ENCODE peak calls at places on chromosomes 1 and 21, in nine cellular contexts. R, N, C, E, X, F, H, O and I are unnamed samples.

GRCh38 chr1:227622739-227623475 is 59.6 kb downstream of the ZNF678 start:
- DNase-seq in R (no peak), N (no peak), C (no peak), E (no peak), X (no peak), F (no peak), H (no peak), O (no peak), I (no peak)

GRCh38 chr1:111967067-111967690 is 22.3 kb downstream of the KCND3 start:
- DNase-seq in R (no peak), N (no peak), C (no peak), E (no peak), X (peak; percentile 77), F (no peak), H (no peak), O (no peak), I (no peak)

GRCh38 chr1:25650219-25650576 is 33.6 kb downstream of the MAN1C1 start:
- DNase-seq in R (no peak), N (no peak), C (no peak), E (no peak), X (no peak), F (no peak), H (no peak), O (no peak), I (no peak)

GRCh38 chr21:31457675-31458074 is 113.6 kb upstream of the TIAM1 start:
- DNase-seq in R (no peak), N (no peak), C (no peak), E (no peak), X (no peak), F (no peak), H (no peak), O (no peak), I (no peak)

GRCh38 chr1:41742219-41742618 is 176.5 kb downstream of the HIVEP3 start:
- DNase-seq in R (no peak), N (no peak), C (no peak), E (no peak), X (no peak), F (no peak), H (no peak), O (no peak), I (peak; percentile 51)

GRCh38 chr1:11836955-11837766 is 10.4 kb downstream of the NPPA start:
- DNase-seq in R (no peak), N (no peak), C (no peak), E (no peak), X (no peak), F (no peak), H (no peak), O (no peak), I (no peak)

GRCh38 chr1:215119719-215120118 is 37.2 kb downstream of the KCNK2 start:
- DNase-seq in R (no peak), N (no peak), C (no peak), E (no peak), X (no peak), F (no peak), H (no peak), O (no peak), I (peak; percentile 12)

GRCh38 chr1:27598288-27598687 is 5.7 kb downstream of the AHDC1 start:
- DNase-seq in R (no peak), N (peak; percentile 49), C (no peak), E (no peak), X (no peak), F (no peak), H (no peak), O (no peak), I (peak; percentile 71)

GRCh38 chr1:47914218-47914937 is 82.8 kb downstream of the TRABD2B start:
- DNase-seq in R (no peak), N (no peak), C (no peak), E (no peak), X (no peak), F (no peak), H (no peak), O (no peak), I (no peak)

GRCh38 chr1:84754376-84754672 is 64.1 kb upstream of the SSX2IP start:
- DNase-seq in R (no peak), N (no peak), C (no peak), E (no peak), X (no peak), F (no peak), H (no peak), O (no peak), I (no peak)

GRCh38 chr1:198771562-198772153 is 132.8 kb downstream of the PTPRC start:
- DNase-seq in R (no peak), N (peak; percentile 15), C (peak; percentile 1), E (peak; percentile 64), X (no peak), F (no peak), H (peak; percentile 12), O (peak; percentile 19), I (peak; percentile 59)

GRCh38 chr1:114105401-114105979 is 48.2 kb downstream of the SYT6 start:
- DNase-seq in R (no peak), N (peak; percentile 25), C (no peak), E (peak; percentile 40), X (no peak), F (no peak), H (no peak), O (no peak), I (no peak)

GRCh38 chr1:9716404-9717192 is 65.1 kb downstream of the PIK3CD start:
- DNase-seq in R (no peak), N (no peak), C (no peak), E (no peak), X (no peak), F (no peak), H (no peak), O (no peak), I (no peak)

GRCh38 chr1:155181371-155182051 is 7.9 kb downstream of the TRIM46 start:
- DNase-seq in R (no peak), N (no peak), C (no peak), E (no peak), X (peak; percentile 54), F (no peak), H (no peak), O (no peak), I (no peak)